ENCODE peak calls at places on chromosomes 16 and 17, in seven cellular contexts. K is uterus, L is tibial nerve, E is HCT116, B is fibroblast of lung, A is upper lobe of right lung, X is ovary. M is an unnamed sample.

GRCh38 chr16:88782454-88783390 is 2.3 kb downstream of the PIEZO1 start:
- DNase-seq in K (peak; percentile 67), L (no peak), E (peak; percentile 48), B (peak; percentile 75), A (no peak), X (peak; percentile 42), M (peak; percentile 48)

GRCh38 chr16:29994613-29995329 is 646 bp downstream of the HIRIP3 start:
- DNase-seq in K (peak; percentile 54), L (no peak), E (no peak), B (no peak), A (peak; percentile 90), X (peak; percentile 70), M (peak; percentile 41)

GRCh38 chr17:9478889-9479288 is 96.7 kb downstream of the STX8 start:
- DNase-seq in K (no peak), L (no peak), E (no peak), B (no peak), A (no peak), X (no peak), M (no peak)

GRCh38 chr16:66521951-66522771 is 27.8 kb downstream of the TK2 start:
- DNase-seq in K (no peak), L (no peak), E (peak; percentile 90), B (peak; percentile 51), A (peak; percentile 86), X (no peak), M (no peak)

GRCh38 chr17:81519284-81520020 is 6.9 kb upstream of the ACTG1 start:
- DNase-seq in K (peak; percentile 40), L (no peak), E (peak; percentile 80), B (no peak), A (peak; percentile 89), X (no peak), M (peak; percentile 52)

GRCh38 chr17:40462343-40463121 is 19.3 kb downstream of the IGFBP4 start:
- DNase-seq in K (no peak), L (no peak), E (no peak), B (peak; percentile 41), A (no peak), X (peak; percentile 68), M (no peak)

GRCh38 chr17:72120878-72121163 is at the start of gene SOX9:
- DNase-seq in K (no peak), L (peak; percentile 79), E (peak; percentile 95), B (peak; percentile 97), A (peak; percentile 90), X (no peak), M (peak; percentile 81)

GRCh38 chr17:68709461-68709860 is 108.3 kb upstream of the FAM20A start:
- DNase-seq in K (no peak), L (no peak), E (no peak), B (no peak), A (no peak), X (no peak), M (no peak)

GRCh38 chr16:57519796-57520360 is 16.5 kb downstream of the CCDC102A start:
- DNase-seq in K (peak; percentile 80), L (peak; percentile 59), E (peak; percentile 41), B (peak; percentile 64), A (peak; percentile 89), X (peak; percentile 85), M (peak; percentile 80)

GRCh38 chr16:724188-725040 is 1.8 kb downstream of the CCDC78 start:
- DNase-seq in K (no peak), L (no peak), E (no peak), B (no peak), A (no peak), X (no peak), M (no peak)

GRCh38 chr17:44865231-44865660 is 17.6 kb downstream of the HIGD1B start:
- DNase-seq in K (peak; percentile 83), L (peak; percentile 31), E (peak; percentile 47), B (peak; percentile 80), A (no peak), X (peak; percentile 43), M (peak; percentile 66)

GRCh38 chr17:44867841-44868240 is 20.2 kb downstream of the HIGD1B start:
- DNase-seq in K (peak; percentile 28), L (no peak), E (no peak), B (no peak), A (no peak), X (no peak), M (no peak)

GRCh38 chr17:44864831-44865230 is 17.1 kb downstream of the HIGD1B start:
- DNase-seq in K (no peak), L (no peak), E (no peak), B (no peak), A (no peak), X (no peak), M (no peak)

GRCh38 chr17:44863254-44863918 is 15.7 kb downstream of the HIGD1B start:
- DNase-seq in K (no peak), L (no peak), E (no peak), B (no peak), A (no peak), X (no peak), M (no peak)

GRCh38 chr17:44865921-44866320 is 18.2 kb downstream of the HIGD1B start:
- DNase-seq in K (no peak), L (no peak), E (no peak), B (no peak), A (no peak), X (no peak), M (no peak)
- H3K36me3 ChIP-seq in K (no peaks in the 10 kb centered on the region), L (peaks cover 92% of the 10 kb centered on the region), E (peaks cover 42% of the 10 kb centered on the region), B (peaks cover 14% of the 10 kb centered on the region), A (peaks cover 92% of the 10 kb centered on the region), X (no peaks in the 10 kb centered on the region), M (peaks cover 96% of the 10 kb centered on the region)

GRCh38 chr17:79914813-79915740 is 75.8 kb upstream of the CBX4 start:
- DNase-seq in K (no peak), L (no peak), E (no peak), B (no peak), A (no peak), X (no peak), M (peak; percentile 8)

GRCh38 chr17:79913896-79914812 is 74.9 kb upstream of the CBX4 start:
- DNase-seq in K (no peak), L (no peak), E (no peak), B (no peak), A (no peak), X (no peak), M (peak; percentile 12)

GRCh38 chr17:79916991-79917901 is 78.0 kb upstream of the CBX4 start:
- DNase-seq in K (no peak), L (no peak), E (no peak), B (no peak), A (no peak), X (no peak), M (no peak)

GRCh38 chr17:79916506-79916905 is 77.3 kb upstream of the CBX4 start:
- DNase-seq in K (no peak), L (no peak), E (no peak), B (no peak), A (no peak), X (no peak), M (no peak)

GRCh38 chr17:79915850-79916430 is 76.7 kb upstream of the CBX4 start:
- DNase-seq in K (no peak), L (no peak), E (peak; percentile 72), B (peak; percentile 55), A (peak; percentile 84), X (no peak), M (peak; percentile 13)
- TF ChIP-seq CTCF in K (peak; percentile 27), L (peak; percentile 9), E (peak; percentile 94), B (no peak), A (peak; percentile 37), X (no peak), M (peak; percentile 12)

GRCh38 chr17:54046570-54046969 is 223.8 kb downstream of the KIF2B start:
- DNase-seq in K (no peak), L (no peak), E (no peak), B (no peak), A (no peak), X (no peak), M (no peak)
- H3K9me3 ChIP-seq in K (no peaks in the 10 kb centered on the region), L (peaks cover 9% of the 10 kb centered on the region), E (peaks cover 31% of the 10 kb centered on the region), B (no peaks in the 10 kb centered on the region), A (no peaks in the 10 kb centered on the region), X (no peaks in the 10 kb centered on the region), M (peaks cover 9% of the 10 kb centered on the region)

DNA sequence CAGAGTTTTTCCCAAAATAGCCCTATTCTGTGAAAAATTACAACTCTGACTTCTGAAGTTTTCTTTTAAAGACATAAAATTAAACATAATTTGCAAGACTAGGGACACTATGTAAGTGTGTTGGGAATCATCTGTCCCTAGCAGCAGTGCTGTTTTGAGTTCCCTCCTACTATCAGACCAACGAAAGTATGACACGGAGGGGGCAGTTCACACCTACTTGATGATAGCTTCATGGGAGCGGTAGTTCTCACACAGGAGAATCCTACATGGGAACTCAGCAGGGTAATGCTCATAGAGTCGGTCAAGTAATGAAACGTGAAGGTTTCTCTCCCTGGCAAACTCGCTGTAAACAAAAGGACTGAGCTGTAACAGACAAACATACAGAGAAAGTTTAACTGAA is 96.6 kb downstream of the HELZ start:
- DNase-seq in K (no peak), L (no peak), E (no peak), B (no peak), A (no peak), X (no peak), M (no peak)
- H3K36me3 ChIP-seq in K (no peaks in the 10 kb centered on the region), L (peaks cover 66% of the 10 kb centered on the region), E (peaks cover 19% of the 10 kb centered on the region), B (peaks cover 5% of the 10 kb centered on the region), A (peaks cover 76% of the 10 kb centered on the region), X (no peaks in the 10 kb centered on the region), M (peaks cover 90% of the 10 kb centered on the region)

GRCh38 chr16:77409311-77409710 is 25.5 kb downstream of the ADAMTS18 start:
- DNase-seq in K (no peak), L (no peak), E (no peak), B (no peak), A (no peak), X (no peak), M (no peak)

GRCh38 chr16:77404823-77405222 is 30.0 kb downstream of the ADAMTS18 start:
- DNase-seq in K (no peak), L (no peak), E (no peak), B (no peak), A (no peak), X (no peak), M (no peak)

GRCh38 chr16:77403732-77404131 is 31.1 kb downstream of the ADAMTS18 start:
- DNase-seq in K (no peak), L (no peak), E (no peak), B (no peak), A (no peak), X (no peak), M (no peak)

GRCh38 chr16:77408607-77409006 is 26.2 kb downstream of the ADAMTS18 start:
- DNase-seq in K (no peak), L (no peak), E (no peak), B (no peak), A (no peak), X (no peak), M (no peak)

DNA sequence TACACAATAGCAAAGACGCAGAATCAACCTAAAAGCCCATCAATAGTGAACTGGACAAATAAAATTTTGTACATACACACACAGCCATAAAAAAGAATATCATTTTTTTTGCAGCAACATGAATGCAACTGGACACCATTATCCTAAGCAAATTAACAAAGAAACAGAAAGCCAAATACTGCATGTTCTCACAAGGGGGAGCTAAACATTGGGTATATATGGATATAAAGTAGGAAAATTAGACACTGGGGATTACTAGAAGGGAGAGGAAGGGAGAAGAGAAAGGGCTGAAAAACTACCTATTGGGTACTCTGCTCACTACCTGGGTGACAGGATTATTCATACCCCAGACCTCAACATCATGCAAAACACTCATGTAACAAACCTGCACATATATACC is 28.2 kb downstream of the ADAMTS18 start:
- DNase-seq in K (no peak), L (no peak), E (peak; percentile 4), B (peak; percentile 32), A (no peak), X (no peak), M (no peak)
- TF ChIP-seq CTCF in K (no peak), L (no peak), E (peak; percentile 17), B (no peak), A (no peak), X (no peak), M (no peak)

M was measured in psoas muscle.